ENCODE peak calls at places on chromosomes 6 and 20, in six cellular contexts. U is OCI-LY7, W is HCT116, F is GM23248, G is GM23338, M is MM.1S. R is an unnamed sample.

GRCh38 chr6:111534366-111534765 is 51.3 kb upstream of the REV3L start:
- DNase-seq in G (no peak), M (no peak), F (no peak), U (no peak), W (no peak), R (no peak)

GRCh38 chr6:137904822-137905617 is 38.0 kb downstream of the TNFAIP3 start:
- DNase-seq in G (no peak), M (no peak), W (no peak), F (peak; percentile 88), U (peak; percentile 14), R (no peak)

GRCh38 chr6:4776493-4776966 is 326 bp downstream of the CDYL start:
- DNase-seq in G (peak; percentile 49), M (no peak), W (no peak), F (peak; percentile 79), U (peak; percentile 66), R (peak; percentile 50)

GRCh38 chr6:142803027-142803426 is 141.9 kb downstream of the HIVEP2 start:
- DNase-seq in F (peak; percentile 43), G (no peak), M (no peak), U (no peak), W (no peak), R (no peak)

GRCh38 chr6:42075159-42075838 is 25.0 kb downstream of the TAF8 start:
- DNase-seq in G (peak; percentile 85), F (peak; percentile 78), M (peak; percentile 39), U (peak; percentile 57), W (no peak), R (peak; percentile 70)

GRCh38 chr6:1536526-1537429 is 72.9 kb upstream of the FOXC1 start:
- DNase-seq in U (no peak), M (no peak), W (no peak), G (peak; percentile 30), F (no peak), R (no peak)

GRCh38 chr6:110325197-110325596 is 33.0 kb downstream of the METTL24 start:
- DNase-seq in M (no peak), F (peak; percentile 43), W (no peak), U (no peak), G (no peak), R (no peak)

GRCh38 chr6:154791561-154792317 is 58.5 kb downstream of the SCAF8 start:
- DNase-seq in M (no peak), F (peak; percentile 61), W (no peak), G (no peak), U (no peak), R (no peak)

GRCh38 chr20:36548006-36548315 is 6.6 kb downstream of the MYL9 start:
- DNase-seq in M (no peak), W (no peak), G (peak; percentile 88), F (no peak), U (peak; percentile 29), R (no peak)
- H3K36me3 ChIP-seq in M (no peaks in the 10 kb centered on the region), W (no peaks in the 10 kb centered on the region), G (no peaks in the 10 kb centered on the region), F (peaks cover 34% of the 10 kb centered on the region), U (no peaks in the 10 kb centered on the region), R (no peaks in the 10 kb centered on the region)

GRCh38 chr6:39444479-39445019 is 122.0 kb upstream of the KCNK16 start:
- DNase-seq in W (no peak), M (no peak), U (no peak), F (no peak), G (no peak), R (no peak)

GRCh38 chr6:39441986-39442385 is 119.5 kb upstream of the KCNK16 start:
- DNase-seq in F (no peak), G (no peak), M (no peak), W (no peak), U (no peak), R (no peak)

GRCh38 chr6:39439342-39440038 is 117.0 kb upstream of the KCNK16 start:
- DNase-seq in M (no peak), U (no peak), W (no peak), G (no peak), F (no peak), R (no peak)

GRCh38 chr6:39441301-39441700 is 118.8 kb upstream of the KCNK16 start:
- DNase-seq in U (no peak), F (no peak), M (no peak), W (no peak), G (no peak), R (no peak)

GRCh38 chr6:39440039-39440426 is 117.5 kb upstream of the KCNK16 start:
- DNase-seq in F (peak; percentile 74), G (no peak), W (no peak), M (no peak), U (no peak), R (no peak)
- H3K9me2 ChIP-seq in F (no peaks in the 10 kb centered on the region), G (peaks cover 12% of the 10 kb centered on the region), W (no peaks in the 10 kb centered on the region), M (no peaks in the 10 kb centered on the region), U (no peaks in the 10 kb centered on the region), R (no peaks in the 10 kb centered on the region)

GRCh38 chr20:64113444-64113775 is 6.0 kb upstream of the NPBWR2 start:
- DNase-seq in M (no peak), F (no peak), W (no peak), G (no peak), U (no peak), R (no peak)

GRCh38 chr20:64113796-64114355 is 6.5 kb upstream of the NPBWR2 start:
- DNase-seq in U (no peak), F (no peak), M (no peak), W (no peak), G (peak; percentile 0), R (no peak)

GRCh38 chr20:64112691-64113443 is 5.5 kb upstream of the NPBWR2 start:
- DNase-seq in M (no peak), U (no peak), W (no peak), F (no peak), G (peak; percentile 1), R (no peak)

GRCh38 chr20:64110411-64111068 is 3.2 kb upstream of the NPBWR2 start:
- DNase-seq in F (no peak), M (no peak), W (no peak), G (peak; percentile 0), U (no peak), R (no peak)

GRCh38 chr20:64111841-64112641 is 4.7 kb upstream of the NPBWR2 start:
- DNase-seq in U (no peak), G (peak; percentile 3), M (no peak), F (no peak), W (no peak), R (peak; percentile 64)
- H3K36me3 ChIP-seq in U (no peaks in the 10 kb centered on the region), G (no peaks in the 10 kb centered on the region), M (no peaks in the 10 kb centered on the region), F (no peaks in the 10 kb centered on the region), W (no peaks in the 10 kb centered on the region), R (no peaks in the 10 kb centered on the region)

GRCh38 chr6:90198758-90199425 is 97.8 kb downstream of the BACH2 start:
- DNase-seq in U (no peak), F (no peak), G (no peak), W (no peak), M (no peak), R (no peak)

GRCh38 chr6:90203672-90204071 is 93.0 kb downstream of the BACH2 start:
- DNase-seq in U (no peak), W (no peak), G (no peak), M (no peak), F (no peak), R (no peak)

GRCh38 chr6:90197854-90198496 is 98.7 kb downstream of the BACH2 start:
- DNase-seq in W (no peak), U (peak; percentile 84), G (peak; percentile 43), F (peak; percentile 86), M (no peak), R (peak; percentile 61)

GRCh38 chr6:90202156-90202555 is 94.5 kb downstream of the BACH2 start:
- DNase-seq in U (no peak), G (no peak), M (peak; percentile 10), F (no peak), W (no peak), R (no peak)

DNA sequence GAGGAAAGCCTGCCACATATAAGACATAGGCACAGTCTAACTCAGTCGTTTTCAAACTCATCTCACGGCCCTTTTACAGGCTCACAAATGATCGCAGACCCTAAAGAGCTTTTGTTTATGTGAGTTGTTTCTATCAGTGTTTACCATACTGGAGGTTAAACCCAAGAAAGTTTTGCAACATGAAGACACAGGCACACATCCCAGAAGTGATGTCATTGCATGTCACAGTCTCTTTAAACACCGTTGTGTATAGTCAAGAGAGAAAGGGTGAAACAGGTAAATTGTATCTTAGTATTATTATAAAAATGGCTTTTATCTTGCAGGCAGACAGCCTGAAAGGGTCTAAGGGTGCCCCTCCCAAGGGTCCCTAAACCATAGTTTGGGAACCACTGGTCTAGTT is 96.7 kb downstream of the BACH2 start:
- DNase-seq in U (no peak), M (no peak), F (peak; percentile 16), W (no peak), G (no peak), R (no peak)
- H3K9me2 ChIP-seq in U (no peaks in the 10 kb centered on the region), M (no peaks in the 10 kb centered on the region), F (no peaks in the 10 kb centered on the region), W (no peaks in the 10 kb centered on the region), G (no peaks in the 10 kb centered on the region), R (no peaks in the 10 kb centered on the region)

DNA sequence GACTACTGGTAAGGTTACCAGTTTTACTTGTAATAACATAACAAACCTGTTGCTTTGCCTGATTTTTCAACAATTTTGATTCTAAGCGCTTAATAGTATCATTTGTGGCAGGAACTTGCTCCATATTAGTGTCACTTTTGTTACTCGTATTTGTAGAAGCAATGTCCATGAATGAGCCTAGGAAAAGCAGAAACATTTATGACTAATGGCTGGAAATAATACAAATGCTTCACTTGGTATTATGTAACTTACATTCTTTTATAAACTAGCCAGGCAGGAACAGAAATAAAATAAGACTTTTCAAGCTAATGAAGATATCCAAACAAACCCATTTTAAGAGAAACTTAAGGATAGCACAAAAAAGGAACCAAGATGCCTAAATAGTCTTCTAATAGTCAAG is 38.9 kb downstream of the MAP3K7 start:
- DNase-seq in U (no peak), G (no peak), W (no peak), F (peak; percentile 42), M (no peak), R (no peak)
- H3K36me3 ChIP-seq in U (peaks cover 92% of the 10 kb centered on the region), G (peaks cover 32% of the 10 kb centered on the region), W (peaks cover 35% of the 10 kb centered on the region), F (peaks cover 95% of the 10 kb centered on the region), M (no peaks in the 10 kb centered on the region), R (peaks cover 70% of the 10 kb centered on the region)

GRCh38 chr20:37294262-37294981 is 5.0 kb downstream of the MANBAL start:
- DNase-seq in U (no peak), W (no peak), M (no peak), F (peak; percentile 90), G (no peak), R (no peak)
- H3K9me2 ChIP-seq in U (no peaks in the 10 kb centered on the region), W (no peaks in the 10 kb centered on the region), M (no peaks in the 10 kb centered on the region), F (no peaks in the 10 kb centered on the region), G (peaks cover 3% of the 10 kb centered on the region), R (no peaks in the 10 kb centered on the region)

GRCh38 chr20:2137552-2138201 is 36.0 kb downstream of the STK35 start:
- DNase-seq in W (no peak), F (peak; percentile 97), U (no peak), G (no peak), M (no peak), R (no peak)

GRCh38 chr20:2133318-2134183 is 31.9 kb downstream of the STK35 start:
- DNase-seq in G (no peak), M (no peak), W (no peak), U (no peak), F (peak; percentile 90), R (peak; percentile 55)

GRCh38 chr20:2135018-2135417 is 33.4 kb downstream of the STK35 start:
- DNase-seq in G (no peak), F (peak; percentile 52), W (no peak), M (no peak), U (no peak), R (no peak)

GRCh38 chr20:2139250-2139649 is 37.6 kb downstream of the STK35 start:
- DNase-seq in W (no peak), M (no peak), F (no peak), U (no peak), G (no peak), R (no peak)

GRCh38 chr20:2136275-2136674 is 34.6 kb downstream of the STK35 start:
- DNase-seq in M (no peak), G (no peak), W (no peak), F (no peak), U (no peak), R (no peak)
- H3K36me3 ChIP-seq in M (no peaks in the 10 kb centered on the region), G (no peaks in the 10 kb centered on the region), W (no peaks in the 10 kb centered on the region), F (no peaks in the 10 kb centered on the region), U (peaks cover 14% of the 10 kb centered on the region), R (no peaks in the 10 kb centered on the region)

GRCh38 chr20:57416296-57417022 is 25.3 kb downstream of the RBM38 start:
- DNase-seq in G (no peak), U (no peak), F (no peak), M (no peak), W (no peak), R (peak; percentile 40)
- H3K9me2 ChIP-seq in G (no peaks in the 10 kb centered on the region), U (no peaks in the 10 kb centered on the region), F (no peaks in the 10 kb centered on the region), M (no peaks in the 10 kb centered on the region), W (no peaks in the 10 kb centered on the region), R (no peaks in the 10 kb centered on the region)

R was measured in Karpas-422.